ENCODE peak calls at places on chromosome 13, in six cellular contexts. One of them, this sample, is unnamed.

GRCh38 chr13:27794921-27795717 is 2.8 kb downstream of the GSX1 start:
- DNase-seq in lower leg skin: no peak
- DNase-seq in ovary: no peak
- DNase-seq in fibroblast of mammary gland: no peak
- DNase-seq in colonic mucosa: no peak
- DNase-seq in A673: no peak
- DNase-seq in this sample: no peak

GRCh38 chr13:94054159-94054558 is 425.3 kb downstream of the DCT start:
- DNase-seq in lower leg skin: no peak
- DNase-seq in ovary: no peak
- DNase-seq in fibroblast of mammary gland: no peak
- DNase-seq in colonic mucosa: no peak
- DNase-seq in A673: no peak
- DNase-seq in this sample: peak; percentile 45

GRCh38 chr13:104099750-104100149 is 1033.5 kb upstream of the SLC10A2 start:
- DNase-seq in lower leg skin: no peak
- DNase-seq in ovary: no peak
- DNase-seq in fibroblast of mammary gland: no peak
- DNase-seq in colonic mucosa: no peak
- DNase-seq in A673: no peak
- DNase-seq in this sample: no peak

GRCh38 chr13:75787249-75787940 is 151.3 kb downstream of the LMO7 start:
- DNase-seq in lower leg skin: no peak
- DNase-seq in ovary: no peak
- DNase-seq in fibroblast of mammary gland: peak; percentile 71
- DNase-seq in colonic mucosa: no peak
- DNase-seq in A673: peak; percentile 31
- DNase-seq in this sample: no peak

GRCh38 chr13:85825454-85825853 is 26.2 kb upstream of the SLITRK6 start:
- DNase-seq in lower leg skin: no peak
- DNase-seq in ovary: no peak
- DNase-seq in fibroblast of mammary gland: no peak
- DNase-seq in colonic mucosa: no peak
- DNase-seq in A673: no peak
- DNase-seq in this sample: no peak

GRCh38 chr13:78603240-78603947 is at the start of gene POU4F1:
- DNase-seq in lower leg skin: no peak
- DNase-seq in ovary: no peak
- DNase-seq in fibroblast of mammary gland: peak; percentile 30
- DNase-seq in colonic mucosa: peak; percentile 62
- DNase-seq in A673: peak; percentile 94
- DNase-seq in this sample: peak; percentile 90

GRCh38 chr13:29991343-29991742 is 140.9 kb upstream of the UBL3 start:
- DNase-seq in lower leg skin: no peak
- DNase-seq in ovary: no peak
- DNase-seq in fibroblast of mammary gland: peak; percentile 95
- DNase-seq in colonic mucosa: no peak
- DNase-seq in A673: peak; percentile 10
- DNase-seq in this sample: no peak

GRCh38 chr13:53250272-53250875 is 221.8 kb downstream of the OLFM4 start:
- DNase-seq in lower leg skin: no peak
- DNase-seq in ovary: no peak
- DNase-seq in fibroblast of mammary gland: peak; percentile 76
- DNase-seq in colonic mucosa: peak; percentile 28
- DNase-seq in A673: peak; percentile 85
- DNase-seq in this sample: peak; percentile 43

GRCh38 chr13:40401911-40402776 is 264.3 kb downstream of the FOXO1 start:
- DNase-seq in lower leg skin: peak; percentile 99
- DNase-seq in ovary: peak; percentile 97
- DNase-seq in fibroblast of mammary gland: peak; percentile 99
- DNase-seq in colonic mucosa: peak; percentile 97
- DNase-seq in A673: peak; percentile 46
- DNase-seq in this sample: peak; percentile 39

GRCh38 chr13:43797869-43798268 is 11.1 kb upstream of the ENOX1 start:
- DNase-seq in lower leg skin: no peak
- DNase-seq in ovary: no peak
- DNase-seq in fibroblast of mammary gland: peak; percentile 31
- DNase-seq in colonic mucosa: no peak
- DNase-seq in A673: no peak
- DNase-seq in this sample: no peak

GRCh38 chr13:65468628-65469027 is 1761.5 kb downstream of the PCDH9 start:
- DNase-seq in lower leg skin: no peak
- DNase-seq in ovary: no peak
- DNase-seq in fibroblast of mammary gland: no peak
- DNase-seq in colonic mucosa: no peak
- DNase-seq in A673: no peak
- DNase-seq in this sample: no peak

GRCh38 chr13:19597523-19597922 is 35.9 kb upstream of the MPHOSPH8 start:
- DNase-seq in lower leg skin: no peak
- DNase-seq in ovary: no peak
- DNase-seq in fibroblast of mammary gland: peak; percentile 89
- DNase-seq in colonic mucosa: no peak
- DNase-seq in A673: peak; percentile 25
- DNase-seq in this sample: no peak

GRCh38 chr13:36385471-36385870 is 39.3 kb upstream of the SPART start:
- DNase-seq in lower leg skin: no peak
- DNase-seq in ovary: no peak
- DNase-seq in fibroblast of mammary gland: peak; percentile 55
- DNase-seq in colonic mucosa: no peak
- DNase-seq in A673: no peak
- DNase-seq in this sample: no peak

GRCh38 chr13:41542281-41542680 is 84.9 kb downstream of the RGCC start:
- DNase-seq in lower leg skin: peak; percentile 80
- DNase-seq in ovary: no peak
- DNase-seq in fibroblast of mammary gland: no peak
- DNase-seq in colonic mucosa: peak; percentile 15
- DNase-seq in A673: no peak
- DNase-seq in this sample: no peak

GRCh38 chr13:81395368-81395767 is 1054.4 kb upstream of the SPRY2 start:
- DNase-seq in lower leg skin: no peak
- DNase-seq in ovary: no peak
- DNase-seq in fibroblast of mammary gland: no peak
- DNase-seq in colonic mucosa: peak; percentile 75
- DNase-seq in A673: peak; percentile 6
- DNase-seq in this sample: peak; percentile 88

GRCh38 chr13:101390461-101390860 is 25.8 kb downstream of the NALCN start:
- DNase-seq in lower leg skin: no peak
- DNase-seq in ovary: no peak
- DNase-seq in fibroblast of mammary gland: peak; percentile 23
- DNase-seq in colonic mucosa: no peak
- DNase-seq in A673: no peak
- DNase-seq in this sample: no peak

GRCh38 chr13:44402902-44403719 is 29.5 kb downstream of the SERP2 start:
- DNase-seq in lower leg skin: no peak
- DNase-seq in ovary: no peak
- DNase-seq in fibroblast of mammary gland: no peak
- DNase-seq in colonic mucosa: peak; percentile 69
- DNase-seq in A673: no peak
- DNase-seq in this sample: no peak

GRCh38 chr13:38538412-38538811 is 148.5 kb upstream of the FREM2 start:
- DNase-seq in lower leg skin: no peak
- DNase-seq in ovary: no peak
- DNase-seq in fibroblast of mammary gland: no peak
- DNase-seq in colonic mucosa: no peak
- DNase-seq in A673: no peak
- DNase-seq in this sample: no peak

GRCh38 chr13:65843314-65843731 is 1386.8 kb downstream of the PCDH9 start:
- DNase-seq in lower leg skin: no peak
- DNase-seq in ovary: no peak
- DNase-seq in fibroblast of mammary gland: no peak
- DNase-seq in colonic mucosa: no peak
- DNase-seq in A673: no peak
- DNase-seq in this sample: no peak

GRCh38 chr13:83955011-83955410 is 72.7 kb upstream of the SLITRK1 start:
- DNase-seq in lower leg skin: no peak
- DNase-seq in ovary: no peak
- DNase-seq in fibroblast of mammary gland: no peak
- DNase-seq in colonic mucosa: no peak
- DNase-seq in A673: no peak
- DNase-seq in this sample: no peak

GRCh38 chr13:108728370-108728769 is 99.0 kb downstream of the MYO16 start:
- DNase-seq in lower leg skin: no peak
- DNase-seq in ovary: no peak
- DNase-seq in fibroblast of mammary gland: no peak
- DNase-seq in colonic mucosa: no peak
- DNase-seq in A673: no peak
- DNase-seq in this sample: peak; percentile 14

GRCh38 chr13:73809561-73809960 is 324.6 kb downstream of the KLF12 start:
- DNase-seq in lower leg skin: no peak
- DNase-seq in ovary: no peak
- DNase-seq in fibroblast of mammary gland: peak; percentile 44
- DNase-seq in colonic mucosa: no peak
- DNase-seq in A673: peak; percentile 33
- DNase-seq in this sample: no peak

GRCh38 chr13:60311527-60311926 is 85.5 kb upstream of the TDRD3 start:
- DNase-seq in lower leg skin: no peak
- DNase-seq in ovary: no peak
- DNase-seq in fibroblast of mammary gland: no peak
- DNase-seq in colonic mucosa: no peak
- DNase-seq in A673: no peak
- DNase-seq in this sample: no peak

GRCh38 chr13:75016225-75016624 is 465.7 kb downstream of the TBC1D4 start:
- DNase-seq in lower leg skin: no peak
- DNase-seq in ovary: no peak
- DNase-seq in fibroblast of mammary gland: no peak
- DNase-seq in colonic mucosa: no peak
- DNase-seq in A673: no peak
- DNase-seq in this sample: no peak

GRCh38 chr13:67990868-67991267 is 760.7 kb upstream of the PCDH9 start:
- DNase-seq in lower leg skin: no peak
- DNase-seq in ovary: no peak
- DNase-seq in fibroblast of mammary gland: no peak
- DNase-seq in colonic mucosa: no peak
- DNase-seq in A673: no peak
- DNase-seq in this sample: no peak

GRCh38 chr13:49561064-49561410 is 24.3 kb downstream of the RCBTB1 start:
- DNase-seq in lower leg skin: no peak
- DNase-seq in ovary: no peak
- DNase-seq in fibroblast of mammary gland: no peak
- DNase-seq in colonic mucosa: no peak
- DNase-seq in A673: no peak
- DNase-seq in this sample: no peak

GRCh38 chr13:49563513-49563912 is 21.8 kb downstream of the RCBTB1 start:
- DNase-seq in lower leg skin: no peak
- DNase-seq in ovary: no peak
- DNase-seq in fibroblast of mammary gland: peak; percentile 57
- DNase-seq in colonic mucosa: no peak
- DNase-seq in A673: peak; percentile 35
- DNase-seq in this sample: no peak

GRCh38 chr13:49559006-49559405 is 26.4 kb downstream of the RCBTB1 start:
- DNase-seq in lower leg skin: no peak
- DNase-seq in ovary: no peak
- DNase-seq in fibroblast of mammary gland: no peak
- DNase-seq in colonic mucosa: no peak
- DNase-seq in A673: no peak
- DNase-seq in this sample: no peak

GRCh38 chr13:49560270-49561063 is 24.9 kb downstream of the RCBTB1 start:
- DNase-seq in lower leg skin: no peak
- DNase-seq in ovary: peak; percentile 51
- DNase-seq in fibroblast of mammary gland: no peak
- DNase-seq in colonic mucosa: no peak
- DNase-seq in A673: peak; percentile 14
- DNase-seq in this sample: no peak
- TF ChIP-seq CTCF in lower leg skin: no peak
- TF ChIP-seq CTCF in ovary: no peak
- TF ChIP-seq CTCF in fibroblast of mammary gland: no peak
- TF ChIP-seq CTCF in colonic mucosa: no peak
- TF ChIP-seq CTCF in A673: peak; percentile 25
- TF ChIP-seq CTCF in this sample: peak; percentile 27

GRCh38 chr13:99969368-99969933 is 2.1 kb downstream of the ZIC5 start:
- DNase-seq in lower leg skin: no peak
- DNase-seq in ovary: no peak
- DNase-seq in fibroblast of mammary gland: no peak
- DNase-seq in colonic mucosa: peak; percentile 15
- DNase-seq in A673: no peak
- DNase-seq in this sample: no peak
- H3K4me3 ChIP-seq in lower leg skin: no peak overlapping the region
- H3K4me3 ChIP-seq in ovary: no peak overlapping the region
- H3K4me3 ChIP-seq in fibroblast of mammary gland: no peak overlapping the region
- H3K4me3 ChIP-seq in colonic mucosa: no peak overlapping the region
- H3K4me3 ChIP-seq in A673: peak overlapping the region; percentile 91
- H3K4me3 ChIP-seq in this sample: no peak overlapping the region

GRCh38 chr13:95301135-95301946 is at the start of gene ABCC4:
- DNase-seq in lower leg skin: peak; percentile 89
- DNase-seq in ovary: peak; percentile 75
- DNase-seq in fibroblast of mammary gland: peak; percentile 62
- DNase-seq in colonic mucosa: peak; percentile 73
- DNase-seq in A673: peak; percentile 93
- DNase-seq in this sample: peak; percentile 81
- TF ChIP-seq CTCF in lower leg skin: no peak
- TF ChIP-seq CTCF in ovary: no peak
- TF ChIP-seq CTCF in fibroblast of mammary gland: no peak
- TF ChIP-seq CTCF in colonic mucosa: no peak
- TF ChIP-seq CTCF in A673: no peak
- TF ChIP-seq CTCF in this sample: no peak

GRCh38 chr13:113447596-113447995 is 5.7 kb downstream of the ADPRHL1 start:
- DNase-seq in lower leg skin: no peak
- DNase-seq in ovary: peak; percentile 24
- DNase-seq in fibroblast of mammary gland: no peak
- DNase-seq in colonic mucosa: no peak
- DNase-seq in A673: no peak
- DNase-seq in this sample: no peak

GRCh38 chr13:113448545-113448884 is 4.8 kb downstream of the ADPRHL1 start:
- DNase-seq in lower leg skin: no peak
- DNase-seq in ovary: no peak
- DNase-seq in fibroblast of mammary gland: no peak
- DNase-seq in colonic mucosa: peak; percentile 52
- DNase-seq in A673: no peak
- DNase-seq in this sample: no peak

GRCh38 chr13:113448885-113449692 is 4.2 kb downstream of the ADPRHL1 start:
- DNase-seq in lower leg skin: no peak
- DNase-seq in ovary: peak; percentile 86
- DNase-seq in fibroblast of mammary gland: peak; percentile 93
- DNase-seq in colonic mucosa: peak; percentile 85
- DNase-seq in A673: peak; percentile 97
- DNase-seq in this sample: no peak

GRCh38 chr13:113451951-113452421 is 1.3 kb downstream of the ADPRHL1 start:
- DNase-seq in lower leg skin: no peak
- DNase-seq in ovary: no peak
- DNase-seq in fibroblast of mammary gland: no peak
- DNase-seq in colonic mucosa: no peak
- DNase-seq in A673: no peak
- DNase-seq in this sample: no peak

DNA sequence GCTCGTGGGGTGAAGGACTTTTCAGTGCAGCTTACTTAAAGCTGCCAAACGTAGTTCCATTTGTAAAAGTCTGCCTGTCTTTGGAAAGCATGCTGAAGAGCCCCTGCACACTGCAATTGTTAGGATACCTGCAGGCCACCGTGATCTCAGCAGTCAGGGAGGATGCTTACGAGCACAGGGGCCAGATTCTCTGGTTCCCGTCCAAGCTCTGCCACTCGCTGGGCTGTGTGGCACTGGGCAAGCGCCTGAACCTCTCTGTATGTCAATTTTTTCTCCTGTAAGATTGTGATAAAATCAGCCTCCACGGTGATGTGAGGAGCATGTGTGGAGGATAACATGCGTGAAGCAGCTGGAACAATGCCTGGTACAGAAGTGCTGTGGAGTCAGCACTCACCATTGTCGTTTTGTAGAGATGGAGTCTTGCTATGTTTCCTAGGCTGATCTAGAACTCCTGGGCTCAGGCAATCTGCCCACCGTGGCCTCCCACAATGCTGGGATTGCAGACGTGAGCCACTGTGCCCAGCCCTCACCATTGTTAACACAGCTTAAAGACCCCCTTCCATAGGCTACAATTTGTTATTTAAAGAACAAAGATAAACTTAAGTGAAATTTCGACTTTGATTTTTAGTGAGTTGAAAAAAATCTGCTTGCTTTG is 3.5 kb downstream of the ADPRHL1 start:
- DNase-seq in lower leg skin: no peak
- DNase-seq in ovary: peak; percentile 34
- DNase-seq in fibroblast of mammary gland: no peak
- DNase-seq in colonic mucosa: no peak
- DNase-seq in A673: no peak
- DNase-seq in this sample: no peak
- H3K4me3 ChIP-seq in lower leg skin: peak overlapping the region; percentile 16
- H3K4me3 ChIP-seq in ovary: peak overlapping the region; percentile 50
- H3K4me3 ChIP-seq in fibroblast of mammary gland: peak overlapping the region; percentile 70
- H3K4me3 ChIP-seq in colonic mucosa: peak overlapping the region; percentile 17
- H3K4me3 ChIP-seq in A673: peak overlapping the region; percentile 58
- H3K4me3 ChIP-seq in this sample: no peak overlapping the region